ENCODE peak calls at places on chromosomes 6 and 20, in seven cellular contexts. One of them, this sample, is unnamed. For H3K4me1, the result is how much of the 10 kb centered on the place peaks cover.

GRCh38 chr20:25539742-25540201 is 45.6 kb downstream of the NINL start:
- DNase-seq in Peyer's patch: no peak
- DNase-seq in upper lobe of right lung: no peak
- DNase-seq in psoas muscle: no peak
- DNase-seq in right lobe of liver: no peak
- DNase-seq in right atrium auricular region: no peak
- DNase-seq in stomach: no peak
- DNase-seq in this sample: no peak

GRCh38 chr6:40409143-40409542 is 178.0 kb downstream of the LRFN2 start:
- DNase-seq in Peyer's patch: no peak
- DNase-seq in upper lobe of right lung: no peak
- DNase-seq in psoas muscle: no peak
- DNase-seq in right lobe of liver: no peak
- DNase-seq in right atrium auricular region: no peak
- DNase-seq in stomach: no peak
- DNase-seq in this sample: no peak

GRCh38 chr6:21739838-21740237 is 146.3 kb downstream of the SOX4 start:
- DNase-seq in Peyer's patch: no peak
- DNase-seq in upper lobe of right lung: no peak
- DNase-seq in psoas muscle: no peak
- DNase-seq in right lobe of liver: no peak
- DNase-seq in right atrium auricular region: no peak
- DNase-seq in stomach: no peak
- DNase-seq in this sample: no peak

GRCh38 chr20:535958-536357 is 7.6 kb downstream of the CSNK2A1 start:
- DNase-seq in Peyer's patch: peak
- DNase-seq in upper lobe of right lung: no peak
- DNase-seq in psoas muscle: no peak
- DNase-seq in right lobe of liver: no peak
- DNase-seq in right atrium auricular region: no peak
- DNase-seq in stomach: no peak
- DNase-seq in this sample: no peak

GRCh38 chr20:61753196-61753942 is 312.3 kb downstream of the TAF4 start:
- DNase-seq in Peyer's patch: no peak
- DNase-seq in upper lobe of right lung: no peak
- DNase-seq in psoas muscle: no peak
- DNase-seq in right lobe of liver: peak
- DNase-seq in right atrium auricular region: no peak
- DNase-seq in stomach: no peak
- DNase-seq in this sample: no peak

GRCh38 chr20:51528263-51529026 is 14.1 kb downstream of the NFATC2 start:
- DNase-seq in Peyer's patch: no peak
- DNase-seq in upper lobe of right lung: no peak
- DNase-seq in psoas muscle: no peak
- DNase-seq in right lobe of liver: no peak
- DNase-seq in right atrium auricular region: no peak
- DNase-seq in stomach: no peak
- DNase-seq in this sample: no peak

GRCh38 chr6:15410752-15411151 is 164.9 kb downstream of the JARID2 start:
- DNase-seq in Peyer's patch: no peak
- DNase-seq in upper lobe of right lung: no peak
- DNase-seq in psoas muscle: no peak
- DNase-seq in right lobe of liver: no peak
- DNase-seq in right atrium auricular region: no peak
- DNase-seq in stomach: no peak
- DNase-seq in this sample: no peak

GRCh38 chr6:128720891-128721290 is 162.0 kb upstream of the LAMA2 start:
- DNase-seq in Peyer's patch: no peak
- DNase-seq in upper lobe of right lung: no peak
- DNase-seq in psoas muscle: no peak
- DNase-seq in right lobe of liver: no peak
- DNase-seq in right atrium auricular region: no peak
- DNase-seq in stomach: no peak
- DNase-seq in this sample: no peak

GRCh38 chr6:166996406-166996805 is 2.8 kb upstream of the CEP43 start:
- DNase-seq in Peyer's patch: no peak
- DNase-seq in upper lobe of right lung: no peak
- DNase-seq in psoas muscle: no peak
- DNase-seq in right lobe of liver: no peak
- DNase-seq in right atrium auricular region: no peak
- DNase-seq in stomach: no peak
- DNase-seq in this sample: no peak

GRCh38 chr20:15154070-15154469 is 816.7 kb upstream of the FLRT3 start:
- DNase-seq in Peyer's patch: no peak
- DNase-seq in upper lobe of right lung: no peak
- DNase-seq in psoas muscle: no peak
- DNase-seq in right lobe of liver: no peak
- DNase-seq in right atrium auricular region: no peak
- DNase-seq in stomach: no peak
- DNase-seq in this sample: no peak

GRCh38 chr6:16974387-16974673 is 127.5 kb upstream of the STMND1 start:
- DNase-seq in Peyer's patch: no peak
- DNase-seq in upper lobe of right lung: no peak
- DNase-seq in psoas muscle: no peak
- DNase-seq in right lobe of liver: no peak
- DNase-seq in right atrium auricular region: no peak
- DNase-seq in stomach: no peak
- DNase-seq in this sample: no peak

GRCh38 chr20:17966432-17967312 is 1.9 kb downstream of the SNX5 start:
- DNase-seq in Peyer's patch: no peak
- DNase-seq in upper lobe of right lung: no peak
- DNase-seq in psoas muscle: no peak
- DNase-seq in right lobe of liver: no peak
- DNase-seq in right atrium auricular region: no peak
- DNase-seq in stomach: no peak
- DNase-seq in this sample: no peak

GRCh38 chr20:60138263-60139127 is 180.3 kb downstream of the CDH26 start:
- DNase-seq in Peyer's patch: peak
- DNase-seq in upper lobe of right lung: peak
- DNase-seq in psoas muscle: peak
- DNase-seq in right lobe of liver: peak
- DNase-seq in right atrium auricular region: no peak
- DNase-seq in stomach: peak
- DNase-seq in this sample: no peak

GRCh38 chr6:31498748-31499147 is 803 bp downstream of the MICB start:
- DNase-seq in Peyer's patch: no peak
- DNase-seq in upper lobe of right lung: no peak
- DNase-seq in psoas muscle: no peak
- DNase-seq in right lobe of liver: no peak
- DNase-seq in right atrium auricular region: no peak
- DNase-seq in stomach: no peak
- DNase-seq in this sample: no peak

GRCh38 chr20:37151529-37151928 is 27.6 kb upstream of the RPN2 start:
- DNase-seq in Peyer's patch: no peak
- DNase-seq in upper lobe of right lung: no peak
- DNase-seq in psoas muscle: no peak
- DNase-seq in right lobe of liver: no peak
- DNase-seq in right atrium auricular region: no peak
- DNase-seq in stomach: no peak
- DNase-seq in this sample: no peak

DNA sequence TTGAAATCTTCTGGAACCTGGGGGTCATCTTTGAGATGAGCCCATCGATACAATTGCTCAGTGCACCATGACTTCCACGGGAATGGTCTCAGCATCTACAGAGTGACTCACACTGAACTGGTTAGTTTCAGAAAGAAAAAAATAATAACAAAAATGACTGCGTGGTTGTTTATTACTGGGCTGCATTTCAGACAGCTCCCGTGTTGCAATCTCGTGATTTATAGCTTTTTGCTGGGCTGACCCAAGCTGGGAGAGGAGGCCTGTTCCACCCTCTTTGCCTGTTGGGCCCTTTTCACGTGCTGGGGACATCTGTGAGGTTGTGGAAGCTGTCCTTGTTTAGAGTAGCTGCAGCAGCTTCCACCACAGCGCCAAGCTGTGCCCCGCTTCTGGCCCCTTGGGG is 225.5 kb downstream of the BMP7 start:
- DNase-seq in Peyer's patch: peak
- DNase-seq in upper lobe of right lung: no peak
- DNase-seq in psoas muscle: no peak
- DNase-seq in right lobe of liver: no peak
- DNase-seq in right atrium auricular region: no peak
- DNase-seq in stomach: no peak
- DNase-seq in this sample: no peak
- H3K4me1 ChIP-seq in Peyer's patch: under half
- H3K4me1 ChIP-seq in upper lobe of right lung: under half
- H3K4me1 ChIP-seq in psoas muscle: under half
- H3K4me1 ChIP-seq in right lobe of liver: under half
- H3K4me1 ChIP-seq in right atrium auricular region: under half
- H3K4me1 ChIP-seq in stomach: under half
- H3K4me1 ChIP-seq in this sample: under half

GRCh38 chr6:75244063-75244575 is 518 bp upstream of the COX7A2 start:
- DNase-seq in Peyer's patch: no peak
- DNase-seq in upper lobe of right lung: no peak
- DNase-seq in psoas muscle: no peak
- DNase-seq in right lobe of liver: no peak
- DNase-seq in right atrium auricular region: no peak
- DNase-seq in stomach: no peak
- DNase-seq in this sample: no peak

GRCh38 chr6:75246386-75246785 is 2.8 kb upstream of the COX7A2 start:
- DNase-seq in Peyer's patch: no peak
- DNase-seq in upper lobe of right lung: no peak
- DNase-seq in psoas muscle: no peak
- DNase-seq in right lobe of liver: no peak
- DNase-seq in right atrium auricular region: no peak
- DNase-seq in stomach: no peak
- DNase-seq in this sample: no peak

DNA sequence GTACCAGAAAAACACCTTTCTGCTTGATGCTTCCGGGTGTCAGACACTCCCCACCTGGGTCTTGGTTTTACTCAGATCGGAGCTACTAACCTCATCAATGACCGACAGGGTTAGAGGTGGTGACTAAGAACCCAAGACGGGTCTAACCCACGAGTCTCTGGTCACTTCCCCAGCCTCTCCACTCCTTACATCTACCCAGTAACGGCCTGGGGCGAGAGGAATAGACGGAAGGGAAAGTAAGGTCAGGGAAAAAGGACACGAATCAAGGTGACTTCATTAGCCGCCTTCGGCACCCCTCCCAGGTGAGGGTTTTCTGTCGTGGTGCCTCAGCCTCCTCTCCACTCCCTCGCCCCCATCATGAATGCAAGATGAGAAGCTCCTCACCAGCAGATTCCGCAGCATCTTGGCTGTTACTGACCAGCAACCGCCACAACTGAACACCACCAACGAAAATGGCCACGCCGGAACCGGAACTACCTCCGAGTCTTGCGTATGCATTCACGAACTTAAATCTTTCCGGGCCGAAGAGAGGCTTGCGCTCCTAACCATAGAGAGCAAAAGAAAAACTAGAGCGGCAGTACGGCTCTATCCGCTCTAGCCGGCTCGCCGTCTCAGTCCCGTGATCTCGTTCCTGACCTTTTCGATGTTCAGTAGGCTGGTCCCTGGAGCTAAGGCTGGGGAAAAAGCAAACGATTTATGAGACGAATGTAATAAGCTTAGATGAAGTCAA is at the start of gene COX7A2:
- DNase-seq in Peyer's patch: peak
- DNase-seq in upper lobe of right lung: peak
- DNase-seq in psoas muscle: peak
- DNase-seq in right lobe of liver: peak
- DNase-seq in right atrium auricular region: peak
- DNase-seq in stomach: peak
- DNase-seq in this sample: peak
- TF ChIP-seq CTCF in Peyer's patch: no peak
- TF ChIP-seq CTCF in upper lobe of right lung: no peak
- TF ChIP-seq CTCF in psoas muscle: no peak
- TF ChIP-seq CTCF in right lobe of liver: no peak
- TF ChIP-seq CTCF in right atrium auricular region: no peak
- TF ChIP-seq CTCF in stomach: no peak
- TF ChIP-seq CTCF in this sample: no peak

DNA sequence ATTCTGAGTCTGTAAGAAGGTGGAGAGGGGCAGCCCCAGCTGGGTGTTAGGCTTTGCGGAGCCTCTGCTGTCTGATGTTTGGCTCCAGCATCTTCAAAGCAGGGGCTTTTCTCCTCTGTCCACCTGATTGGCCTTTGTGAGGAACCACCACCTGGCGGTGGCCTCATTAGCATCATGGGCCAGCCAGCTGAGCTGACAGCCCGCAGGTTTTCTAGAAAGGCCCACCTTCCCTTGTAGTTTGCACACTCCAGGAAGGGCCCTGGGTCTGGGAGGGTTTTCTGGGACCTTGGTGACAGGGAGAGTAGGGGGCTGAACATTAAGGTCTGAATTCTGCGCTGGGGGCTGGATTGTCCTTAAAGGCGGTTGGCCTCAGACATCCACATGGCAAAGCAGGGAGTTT is 11.6 kb downstream of the IGF2R start:
- DNase-seq in Peyer's patch: no peak
- DNase-seq in upper lobe of right lung: no peak
- DNase-seq in psoas muscle: no peak
- DNase-seq in right lobe of liver: no peak
- DNase-seq in right atrium auricular region: no peak
- DNase-seq in stomach: no peak
- DNase-seq in this sample: no peak
- H3K4me1 ChIP-seq in Peyer's patch: under half
- H3K4me1 ChIP-seq in upper lobe of right lung: half or more
- H3K4me1 ChIP-seq in psoas muscle: half or more
- H3K4me1 ChIP-seq in right lobe of liver: half or more
- H3K4me1 ChIP-seq in right atrium auricular region: half or more
- H3K4me1 ChIP-seq in stomach: half or more
- H3K4me1 ChIP-seq in this sample: under half

GRCh38 chr6:42125663-42126062 is 16.8 kb downstream of the C6orf132 start:
- DNase-seq in Peyer's patch: no peak
- DNase-seq in upper lobe of right lung: no peak
- DNase-seq in psoas muscle: no peak
- DNase-seq in right lobe of liver: no peak
- DNase-seq in right atrium auricular region: no peak
- DNase-seq in stomach: no peak
- DNase-seq in this sample: no peak

GRCh38 chr6:42131531-42131930 is 10.9 kb downstream of the C6orf132 start:
- DNase-seq in Peyer's patch: no peak
- DNase-seq in upper lobe of right lung: no peak
- DNase-seq in psoas muscle: no peak
- DNase-seq in right lobe of liver: no peak
- DNase-seq in right atrium auricular region: no peak
- DNase-seq in stomach: no peak
- DNase-seq in this sample: no peak

GRCh38 chr6:42129360-42129676 is 13.1 kb downstream of the C6orf132 start:
- DNase-seq in Peyer's patch: no peak
- DNase-seq in upper lobe of right lung: no peak
- DNase-seq in psoas muscle: no peak
- DNase-seq in right lobe of liver: no peak
- DNase-seq in right atrium auricular region: no peak
- DNase-seq in stomach: no peak
- DNase-seq in this sample: no peak

GRCh38 chr6:42125231-42125630 is 17.2 kb downstream of the C6orf132 start:
- DNase-seq in Peyer's patch: no peak
- DNase-seq in upper lobe of right lung: no peak
- DNase-seq in psoas muscle: no peak
- DNase-seq in right lobe of liver: no peak
- DNase-seq in right atrium auricular region: no peak
- DNase-seq in stomach: no peak
- DNase-seq in this sample: no peak

GRCh38 chr6:42128460-42129359 is 13.7 kb downstream of the C6orf132 start:
- DNase-seq in Peyer's patch: no peak
- DNase-seq in upper lobe of right lung: no peak
- DNase-seq in psoas muscle: no peak
- DNase-seq in right lobe of liver: no peak
- DNase-seq in right atrium auricular region: no peak
- DNase-seq in stomach: no peak
- DNase-seq in this sample: no peak
- TF ChIP-seq CTCF in Peyer's patch: no peak
- TF ChIP-seq CTCF in upper lobe of right lung: no peak
- TF ChIP-seq CTCF in psoas muscle: no peak
- TF ChIP-seq CTCF in right lobe of liver: peak
- TF ChIP-seq CTCF in right atrium auricular region: peak
- TF ChIP-seq CTCF in stomach: no peak
- TF ChIP-seq CTCF in this sample: no peak